ENCODE peak calls at places on chromosome 7, in eight cellular contexts. One of them, this sample, is unnamed.

GRCh38 chr7:41028591-41028990 is 674.3 kb downstream of the INHBA start:
- DNase-seq in aorta: no peak
- DNase-seq in HT-29: no peak
- DNase-seq in activated naive CD8-positive, alpha-beta T cell treated with anti-CD3 and anti-CD28 coated beads, Interleukin-2, amount 50 U/mL, for 24 hours: no peak
- DNase-seq in osteocyte: no peak
- DNase-seq in foreskin fibroblast: no peak
- DNase-seq in stimulated activated CD4-positive, alpha-beta T cell treated with anti-CD3 and anti-CD28 coated beads, Interleukin-1b, Interleukin-23, amount 100 ng/mL, for 4 hours: no peak
- DNase-seq in activated CD8-positive, alpha-beta memory T cell treated with anti-CD3 and anti-CD28 coated beads, Interleukin-2, amount 50 U/mL, for 4 hours: no peak
- DNase-seq in this sample: no peak

GRCh38 chr7:44143606-44144250 is 2.6 kb upstream of the MYL7 start:
- DNase-seq in aorta: peak
- DNase-seq in HT-29: no peak
- DNase-seq in activated naive CD8-positive, alpha-beta T cell treated with anti-CD3 and anti-CD28 coated beads, Interleukin-2, amount 50 U/mL, for 24 hours: no peak
- DNase-seq in osteocyte: no peak
- DNase-seq in foreskin fibroblast: peak
- DNase-seq in stimulated activated CD4-positive, alpha-beta T cell treated with anti-CD3 and anti-CD28 coated beads, Interleukin-1b, Interleukin-23, amount 100 ng/mL, for 4 hours: no peak
- DNase-seq in activated CD8-positive, alpha-beta memory T cell treated with anti-CD3 and anti-CD28 coated beads, Interleukin-2, amount 50 U/mL, for 4 hours: no peak
- DNase-seq in this sample: no peak

GRCh38 chr7:33539198-33539597 is 366.1 kb upstream of the BMPER start:
- DNase-seq in aorta: no peak
- DNase-seq in HT-29: no peak
- DNase-seq in activated naive CD8-positive, alpha-beta T cell treated with anti-CD3 and anti-CD28 coated beads, Interleukin-2, amount 50 U/mL, for 24 hours: no peak
- DNase-seq in osteocyte: no peak
- DNase-seq in foreskin fibroblast: no peak
- DNase-seq in stimulated activated CD4-positive, alpha-beta T cell treated with anti-CD3 and anti-CD28 coated beads, Interleukin-1b, Interleukin-23, amount 100 ng/mL, for 4 hours: no peak
- DNase-seq in activated CD8-positive, alpha-beta memory T cell treated with anti-CD3 and anti-CD28 coated beads, Interleukin-2, amount 50 U/mL, for 4 hours: no peak
- DNase-seq in this sample: no peak

GRCh38 chr7:1918881-1919525 is 248.9 kb downstream of the ELFN1 start:
- DNase-seq in aorta: no peak
- DNase-seq in HT-29: no peak
- DNase-seq in activated naive CD8-positive, alpha-beta T cell treated with anti-CD3 and anti-CD28 coated beads, Interleukin-2, amount 50 U/mL, for 24 hours: no peak
- DNase-seq in osteocyte: no peak
- DNase-seq in foreskin fibroblast: no peak
- DNase-seq in stimulated activated CD4-positive, alpha-beta T cell treated with anti-CD3 and anti-CD28 coated beads, Interleukin-1b, Interleukin-23, amount 100 ng/mL, for 4 hours: no peak
- DNase-seq in activated CD8-positive, alpha-beta memory T cell treated with anti-CD3 and anti-CD28 coated beads, Interleukin-2, amount 50 U/mL, for 4 hours: no peak
- DNase-seq in this sample: peak

GRCh38 chr7:70338061-70338460 is 739.8 kb downstream of the AUTS2 start:
- DNase-seq in aorta: no peak
- DNase-seq in HT-29: no peak
- DNase-seq in activated naive CD8-positive, alpha-beta T cell treated with anti-CD3 and anti-CD28 coated beads, Interleukin-2, amount 50 U/mL, for 24 hours: no peak
- DNase-seq in osteocyte: no peak
- DNase-seq in foreskin fibroblast: no peak
- DNase-seq in stimulated activated CD4-positive, alpha-beta T cell treated with anti-CD3 and anti-CD28 coated beads, Interleukin-1b, Interleukin-23, amount 100 ng/mL, for 4 hours: no peak
- DNase-seq in activated CD8-positive, alpha-beta memory T cell treated with anti-CD3 and anti-CD28 coated beads, Interleukin-2, amount 50 U/mL, for 4 hours: no peak
- DNase-seq in this sample: no peak

GRCh38 chr7:65827366-65827765 is 45.5 kb upstream of the VKORC1L1 start:
- DNase-seq in aorta: peak
- DNase-seq in HT-29: no peak
- DNase-seq in activated naive CD8-positive, alpha-beta T cell treated with anti-CD3 and anti-CD28 coated beads, Interleukin-2, amount 50 U/mL, for 24 hours: no peak
- DNase-seq in osteocyte: no peak
- DNase-seq in foreskin fibroblast: peak
- DNase-seq in stimulated activated CD4-positive, alpha-beta T cell treated with anti-CD3 and anti-CD28 coated beads, Interleukin-1b, Interleukin-23, amount 100 ng/mL, for 4 hours: no peak
- DNase-seq in activated CD8-positive, alpha-beta memory T cell treated with anti-CD3 and anti-CD28 coated beads, Interleukin-2, amount 50 U/mL, for 4 hours: no peak
- DNase-seq in this sample: no peak

GRCh38 chr7:1246871-1247526 is 14.3 kb downstream of the UNCX start:
- DNase-seq in aorta: no peak
- DNase-seq in HT-29: no peak
- DNase-seq in activated naive CD8-positive, alpha-beta T cell treated with anti-CD3 and anti-CD28 coated beads, Interleukin-2, amount 50 U/mL, for 24 hours: no peak
- DNase-seq in osteocyte: no peak
- DNase-seq in foreskin fibroblast: no peak
- DNase-seq in stimulated activated CD4-positive, alpha-beta T cell treated with anti-CD3 and anti-CD28 coated beads, Interleukin-1b, Interleukin-23, amount 100 ng/mL, for 4 hours: no peak
- DNase-seq in activated CD8-positive, alpha-beta memory T cell treated with anti-CD3 and anti-CD28 coated beads, Interleukin-2, amount 50 U/mL, for 4 hours: no peak
- DNase-seq in this sample: peak

GRCh38 chr7:80392229-80393169 is 119.4 kb downstream of the GNAT3 start:
- DNase-seq in aorta: no peak
- DNase-seq in HT-29: peak
- DNase-seq in activated naive CD8-positive, alpha-beta T cell treated with anti-CD3 and anti-CD28 coated beads, Interleukin-2, amount 50 U/mL, for 24 hours: no peak
- DNase-seq in osteocyte: no peak
- DNase-seq in foreskin fibroblast: peak
- DNase-seq in stimulated activated CD4-positive, alpha-beta T cell treated with anti-CD3 and anti-CD28 coated beads, Interleukin-1b, Interleukin-23, amount 100 ng/mL, for 4 hours: no peak
- DNase-seq in activated CD8-positive, alpha-beta memory T cell treated with anti-CD3 and anti-CD28 coated beads, Interleukin-2, amount 50 U/mL, for 4 hours: no peak
- DNase-seq in this sample: no peak

GRCh38 chr7:139358541-139359365 is 941 bp upstream of the LUC7L2 start:
- DNase-seq in aorta: no peak
- DNase-seq in HT-29: peak
- DNase-seq in activated naive CD8-positive, alpha-beta T cell treated with anti-CD3 and anti-CD28 coated beads, Interleukin-2, amount 50 U/mL, for 24 hours: peak
- DNase-seq in osteocyte: no peak
- DNase-seq in foreskin fibroblast: peak
- DNase-seq in stimulated activated CD4-positive, alpha-beta T cell treated with anti-CD3 and anti-CD28 coated beads, Interleukin-1b, Interleukin-23, amount 100 ng/mL, for 4 hours: peak
- DNase-seq in activated CD8-positive, alpha-beta memory T cell treated with anti-CD3 and anti-CD28 coated beads, Interleukin-2, amount 50 U/mL, for 4 hours: peak
- DNase-seq in this sample: no peak

GRCh38 chr7:101386558-101387199 is 24.0 kb downstream of the COL26A1 start:
- DNase-seq in aorta: no peak
- DNase-seq in HT-29: no peak
- DNase-seq in activated naive CD8-positive, alpha-beta T cell treated with anti-CD3 and anti-CD28 coated beads, Interleukin-2, amount 50 U/mL, for 24 hours: no peak
- DNase-seq in osteocyte: peak
- DNase-seq in foreskin fibroblast: peak
- DNase-seq in stimulated activated CD4-positive, alpha-beta T cell treated with anti-CD3 and anti-CD28 coated beads, Interleukin-1b, Interleukin-23, amount 100 ng/mL, for 4 hours: no peak
- DNase-seq in activated CD8-positive, alpha-beta memory T cell treated with anti-CD3 and anti-CD28 coated beads, Interleukin-2, amount 50 U/mL, for 4 hours: no peak
- DNase-seq in this sample: no peak

GRCh38 chr7:157088136-157088535 is 50.6 kb upstream of the UBE3C start:
- DNase-seq in aorta: no peak
- DNase-seq in HT-29: no peak
- DNase-seq in activated naive CD8-positive, alpha-beta T cell treated with anti-CD3 and anti-CD28 coated beads, Interleukin-2, amount 50 U/mL, for 24 hours: no peak
- DNase-seq in osteocyte: no peak
- DNase-seq in foreskin fibroblast: no peak
- DNase-seq in stimulated activated CD4-positive, alpha-beta T cell treated with anti-CD3 and anti-CD28 coated beads, Interleukin-1b, Interleukin-23, amount 100 ng/mL, for 4 hours: no peak
- DNase-seq in activated CD8-positive, alpha-beta memory T cell treated with anti-CD3 and anti-CD28 coated beads, Interleukin-2, amount 50 U/mL, for 4 hours: no peak
- DNase-seq in this sample: no peak

GRCh38 chr7:159226303-159226702 is 81.6 kb upstream of the VIPR2 start:
- DNase-seq in aorta: no peak
- DNase-seq in HT-29: no peak
- DNase-seq in activated naive CD8-positive, alpha-beta T cell treated with anti-CD3 and anti-CD28 coated beads, Interleukin-2, amount 50 U/mL, for 24 hours: no peak
- DNase-seq in osteocyte: no peak
- DNase-seq in foreskin fibroblast: no peak
- DNase-seq in stimulated activated CD4-positive, alpha-beta T cell treated with anti-CD3 and anti-CD28 coated beads, Interleukin-1b, Interleukin-23, amount 100 ng/mL, for 4 hours: no peak
- DNase-seq in activated CD8-positive, alpha-beta memory T cell treated with anti-CD3 and anti-CD28 coated beads, Interleukin-2, amount 50 U/mL, for 4 hours: no peak
- DNase-seq in this sample: no peak

GRCh38 chr7:29375641-29376562 is 181.3 kb downstream of the CHN2 start:
- DNase-seq in aorta: no peak
- DNase-seq in HT-29: peak
- DNase-seq in activated naive CD8-positive, alpha-beta T cell treated with anti-CD3 and anti-CD28 coated beads, Interleukin-2, amount 50 U/mL, for 24 hours: no peak
- DNase-seq in osteocyte: no peak
- DNase-seq in foreskin fibroblast: peak
- DNase-seq in stimulated activated CD4-positive, alpha-beta T cell treated with anti-CD3 and anti-CD28 coated beads, Interleukin-1b, Interleukin-23, amount 100 ng/mL, for 4 hours: no peak
- DNase-seq in activated CD8-positive, alpha-beta memory T cell treated with anti-CD3 and anti-CD28 coated beads, Interleukin-2, amount 50 U/mL, for 4 hours: no peak
- DNase-seq in this sample: no peak

This sample was measured in kidney.